ENCODE peak calls at places on chromosome 13, in five cellular contexts. X is pancreas, J is astrocyte, K is PC-9, D is GM23248. T is an unnamed sample.

GRCh38 chr13:44664308-44664707 is 88.2 kb upstream of the TSC22D1 start:
- DNase-seq in X (no peak), J (no peak), K (no peak), D (no peak), T (no peak)

GRCh38 chr13:23901365-23901764 is 4.1 kb upstream of the C1QTNF9B start:
- DNase-seq in X (no peak), J (peak; percentile 38), K (no peak), D (peak; percentile 53), T (no peak)

GRCh38 chr13:29484236-29484635 is 111.3 kb downstream of the SLC7A1 start:
- DNase-seq in X (no peak), J (no peak), K (no peak), D (no peak), T (no peak)

GRCh38 chr13:49893591-49893990 is 42.5 kb downstream of the SPRYD7 start:
- DNase-seq in X (no peak), J (no peak), K (no peak), D (no peak), T (no peak)

GRCh38 chr13:105642511-105642958 is 892.9 kb downstream of the EFNB2 start:
- DNase-seq in X (no peak), J (peak; percentile 77), K (peak; percentile 19), D (no peak), T (peak; percentile 5)

GRCh38 chr13:106468207-106468606 is 67.3 kb downstream of the EFNB2 start:
- DNase-seq in X (no peak), J (no peak), K (no peak), D (no peak), T (peak; percentile 66)

GRCh38 chr13:85170372-85170771 is 628.8 kb downstream of the SLITRK6 start:
- DNase-seq in X (no peak), J (no peak), K (no peak), D (no peak), T (no peak)

GRCh38 chr13:67204731-67205130 is 25.4 kb downstream of the PCDH9 start:
- DNase-seq in X (no peak), J (peak; percentile 10), K (no peak), D (no peak), T (no peak)

GRCh38 chr13:27079421-27079958 is 92.1 kb downstream of the USP12 start:
- DNase-seq in X (no peak), J (peak; percentile 92), K (no peak), D (peak; percentile 72), T (no peak)

GRCh38 chr13:48403151-48403631 is 9.7 kb downstream of the LPAR6 start:
- DNase-seq in X (no peak), J (no peak), K (no peak), D (peak; percentile 64), T (no peak)

GRCh38 chr13:28013482-28013881 is 25.0 kb upstream of the URAD start:
- DNase-seq in X (no peak), J (no peak), K (no peak), D (no peak), T (no peak)

GRCh38 chr13:43785681-43786471 is 896 bp downstream of the ENOX1 start:
- DNase-seq in X (peak; percentile 73), J (peak; percentile 55), K (peak; percentile 54), D (peak; percentile 76), T (peak; percentile 82)

GRCh38 chr13:89287381-89287780 is 1616.2 kb downstream of the SLITRK5 start:
- DNase-seq in X (no peak), J (no peak), K (no peak), D (no peak), T (no peak)

DNA sequence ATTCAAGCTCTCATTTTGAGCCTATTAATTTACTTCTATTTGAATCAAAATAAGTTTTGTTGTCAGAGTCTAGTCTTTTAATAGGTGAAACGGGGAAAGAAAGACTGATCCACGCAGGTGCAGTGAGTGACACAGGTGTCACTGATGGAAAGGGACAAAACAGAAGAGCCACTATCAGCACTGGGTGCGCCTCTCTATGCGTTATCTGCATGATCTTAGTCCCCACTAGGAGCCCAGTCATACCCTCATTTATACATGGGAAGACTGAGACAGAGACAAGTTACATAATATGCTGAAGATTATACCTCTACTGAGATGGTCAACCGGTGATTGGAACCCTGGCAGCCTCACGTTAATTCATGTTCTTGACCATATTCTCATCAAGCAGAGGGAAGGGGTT is 3.4 kb downstream of the LRCH1 start:
- DNase-seq in X (no peak), J (no peak), K (no peak), D (no peak), T (no peak)
- H3K4me3 ChIP-seq in X (no peak overlapping the region), J (no peak overlapping the region), K (no peak overlapping the region), D (no peak overlapping the region), T (no peak overlapping the region)

GRCh38 chr13:110557610-110558305 is 3.8 kb downstream of the RAB20 start:
- DNase-seq in X (peak; percentile 82), J (no peak), K (no peak), D (no peak), T (no peak)
- H3K36me3 ChIP-seq in X (no peaks in the 10 kb centered on the region), J (no peaks in the 10 kb centered on the region), K (peaks cover 11% of the 10 kb centered on the region), D (no peaks in the 10 kb centered on the region), T (no peaks in the 10 kb centered on the region)

GRCh38 chr13:30673669-30674521 is 56.2 kb downstream of the USPL1 start:
- DNase-seq in X (peak; percentile 96), J (peak; percentile 82), K (peak; percentile 87), D (peak; percentile 93), T (peak; percentile 92)

GRCh38 chr13:30666113-30666512 is 48.4 kb downstream of the USPL1 start:
- DNase-seq in X (no peak), J (no peak), K (no peak), D (no peak), T (no peak)

GRCh38 chr13:30667014-30667413 is 49.3 kb downstream of the USPL1 start:
- DNase-seq in X (no peak), J (no peak), K (no peak), D (no peak), T (no peak)

GRCh38 chr13:30668305-30668704 is 50.6 kb downstream of the USPL1 start:
- DNase-seq in X (no peak), J (no peak), K (no peak), D (no peak), T (no peak)

DNA sequence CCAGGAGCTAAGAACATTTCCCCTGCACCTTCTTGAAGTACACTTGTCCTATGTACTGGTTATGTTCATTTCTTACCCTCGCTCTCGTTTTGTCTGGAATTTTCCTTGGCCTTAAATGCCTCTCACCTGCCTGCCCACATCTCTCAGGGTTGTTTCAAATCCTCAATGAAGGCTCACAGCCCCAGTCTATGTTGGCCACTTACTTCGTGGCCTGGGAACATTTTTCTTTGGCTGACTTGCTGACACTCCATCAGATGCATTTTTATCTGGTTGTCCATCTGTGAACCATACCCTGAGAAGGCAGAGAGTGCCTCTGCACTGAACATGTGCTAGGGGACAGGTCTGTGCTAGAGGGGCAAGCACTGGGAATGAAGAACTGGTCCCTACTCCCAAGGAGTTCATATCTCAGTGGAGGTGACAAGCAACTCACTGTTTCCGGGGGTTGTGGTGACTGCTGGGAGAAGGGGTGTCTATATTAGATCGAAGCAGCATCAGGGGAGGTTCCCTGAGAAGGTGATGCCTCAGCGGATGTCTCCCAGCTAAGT is 53.6 kb downstream of the USPL1 start:
- DNase-seq in X (no peak), J (no peak), K (no peak), D (no peak), T (no peak)
- H3K4me3 ChIP-seq in X (no peak overlapping the region), J (no peak overlapping the region), K (no peak overlapping the region), D (no peak overlapping the region), T (no peak overlapping the region)

GRCh38 chr13:111275995-111276618 is 44.3 kb upstream of the TEX29 start:
- DNase-seq in X (no peak), J (no peak), K (no peak), D (no peak), T (no peak)
- H3K36me3 ChIP-seq in X (peaks cover 15% of the 10 kb centered on the region), J (peaks cover 32% of the 10 kb centered on the region), K (peaks cover 9% of the 10 kb centered on the region), D (peaks cover 36% of the 10 kb centered on the region), T (peaks cover 24% of the 10 kb centered on the region)

DNA sequence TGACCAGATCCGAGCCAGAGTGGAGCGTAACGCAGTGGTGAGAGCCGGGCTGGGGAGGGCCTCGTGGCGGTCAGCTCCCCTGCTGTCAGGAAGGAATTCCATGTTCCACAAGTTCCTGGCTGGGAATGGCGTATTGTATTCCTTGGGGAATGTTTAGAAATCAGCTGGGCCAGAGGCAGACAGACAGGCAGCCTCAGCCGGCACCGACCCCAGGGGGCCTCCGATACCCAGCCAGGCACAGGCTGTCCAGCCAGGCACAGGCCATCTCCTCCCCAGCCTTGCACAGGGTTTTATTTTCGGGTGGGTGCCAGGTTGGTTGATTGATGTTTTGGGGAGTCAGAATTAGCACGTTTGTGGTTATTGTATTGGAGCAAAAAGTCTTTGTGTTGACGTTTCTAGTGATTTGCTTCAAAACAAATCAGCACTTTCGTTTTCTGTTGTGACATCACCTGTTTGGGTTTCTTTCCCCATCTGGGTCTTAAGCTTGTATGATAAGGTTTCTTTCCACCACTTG is 126.6 kb upstream of the MCF2L start:
- DNase-seq in X (no peak), J (peak; percentile 20), K (no peak), D (no peak), T (no peak)
- H3K4me3 ChIP-seq in X (no peak overlapping the region), J (no peak overlapping the region), K (no peak overlapping the region), D (no peak overlapping the region), T (no peak overlapping the region)

T was measured in MG63.